ENCODE peak calls at places on chromosomes 12 and 14, in eight cellular contexts. W is neural crest cell; S is CD8-positive, alpha-beta T cell; C is epithelial cell of prostate; V is iPS-NIHi11; D is H9; L is PC-9; F is fibroblast of the conjunctiva. G is an unnamed sample.

GRCh38 chr12:90410962-90411361 is 544.0 kb downstream of the CCER1 start:
- DNase-seq in W (no peak), S (no peak), C (no peak), V (no peak), D (no peak), L (no peak), F (no peak), G (no peak)

GRCh38 chr14:55133416-55133815 is 4.4 kb downstream of the LGALS3 start:
- DNase-seq in W (no peak), S (no peak), C (no peak), V (peak), D (no peak), L (no peak), F (no peak), G (no peak)

GRCh38 chr14:32897724-32898064 is 41.0 kb upstream of the NPAS3 start:
- DNase-seq in W (no peak), S (no peak), C (no peak), V (no peak), D (no peak), L (no peak), F (no peak), G (no peak)

GRCh38 chr14:91149462-91149861 is 35.6 kb downstream of the DGLUCY start:
- DNase-seq in W (no peak), S (no peak), C (peak), V (no peak), D (no peak), L (no peak), F (peak), G (no peak)

GRCh38 chr12:76697849-76698248 is 66.1 kb upstream of the ZDHHC17 start:
- DNase-seq in W (no peak), S (no peak), C (no peak), V (no peak), D (no peak), L (no peak), F (no peak), G (no peak)

GRCh38 chr12:110023634-110024023 is 24.4 kb downstream of the ANKRD13A start:
- DNase-seq in W (no peak), S (no peak), C (no peak), V (no peak), D (no peak), L (no peak), F (no peak), G (no peak)

GRCh38 chr12:10584415-10584814 is 29.0 kb downstream of the MAGOHB start:
- DNase-seq in W (no peak), S (no peak), C (no peak), V (no peak), D (no peak), L (no peak), F (no peak), G (no peak)

GRCh38 chr12:114403690-114404450 is 2.1 kb downstream of the TBX5 start:
- DNase-seq in W (no peak), S (no peak), C (no peak), V (no peak), D (peak), L (no peak), F (no peak), G (peak)

GRCh38 chr14:95185452-95186392 is 28.4 kb upstream of the DICER1 start:
- DNase-seq in W (no peak), S (no peak), C (no peak), V (no peak), D (no peak), L (no peak), F (no peak), G (no peak)

GRCh38 chr12:107306141-107306670 is 212.9 kb upstream of the CRY1 start:
- DNase-seq in W (no peak), S (no peak), C (no peak), V (no peak), D (no peak), L (no peak), F (no peak), G (no peak)

GRCh38 chr14:100691395-100692025 is 35.2 kb upstream of the DLK1 start:
- DNase-seq in W (no peak), S (no peak), C (no peak), V (no peak), D (no peak), L (no peak), F (no peak), G (no peak)

GRCh38 chr14:103296987-103297386 is 37.0 kb upstream of the EIF5 start:
- DNase-seq in W (no peak), S (no peak), C (no peak), V (no peak), D (no peak), L (no peak), F (no peak), G (no peak)

GRCh38 chr14:51401272-51401671 is 161.2 kb downstream of the TMX1 start:
- DNase-seq in W (no peak), S (no peak), C (no peak), V (no peak), D (no peak), L (no peak), F (peak), G (no peak)

GRCh38 chr12:120015313-120015712 is 26.3 kb downstream of the BICDL1 start:
- DNase-seq in W (no peak), S (peak), C (no peak), V (no peak), D (no peak), L (no peak), F (no peak), G (no peak)

GRCh38 chr14:47365248-47365647 is 310.2 kb downstream of the MDGA2 start:
- DNase-seq in W (peak), S (no peak), C (no peak), V (no peak), D (no peak), L (no peak), F (no peak), G (no peak)

GRCh38 chr12:124704619-124705018 is 137.2 kb upstream of the NCOR2 start:
- DNase-seq in W (no peak), S (no peak), C (no peak), V (peak), D (no peak), L (no peak), F (no peak), G (no peak)

GRCh38 chr12:6958609-6959375 is 7.6 kb downstream of the PTPN6 start:
- DNase-seq in W (no peak), S (peak), C (no peak), V (no peak), D (no peak), L (no peak), F (no peak), G (no peak)

GRCh38 chr12:39406257-39406656 is 36.7 kb downstream of the KIF21A start:
- DNase-seq in W (no peak), S (no peak), C (no peak), V (no peak), D (no peak), L (no peak), F (no peak), G (no peak)

GRCh38 chr14:33790996-33791395 is 159.9 kb downstream of the EGLN3 start:
- DNase-seq in W (no peak), S (no peak), C (no peak), V (peak), D (no peak), L (no peak), F (no peak), G (no peak)

GRCh38 chr14:72745991-72746980 is 147.6 kb downstream of the DPF3 start:
- DNase-seq in W (no peak), S (no peak), C (no peak), V (no peak), D (no peak), L (no peak), F (peak), G (no peak)

GRCh38 chr14:90491221-90491867 is 94.5 kb downstream of the CALM1 start:
- DNase-seq in W (peak), S (no peak), C (no peak), V (peak), D (no peak), L (no peak), F (peak), G (no peak)

GRCh38 chr12:13465641-13466040 is 269.1 kb downstream of the EMP1 start:
- DNase-seq in W (no peak), S (no peak), C (no peak), V (no peak), D (no peak), L (no peak), F (no peak), G (no peak)

GRCh38 chr12:123032736-123033391 is 52.4 kb downstream of the ARL6IP4 start:
- DNase-seq in W (no peak), S (no peak), C (no peak), V (no peak), D (no peak), L (no peak), F (no peak), G (no peak)

GRCh38 chr14:94128216-94128839 is 1.1 kb downstream of the IFI27L2 start:
- DNase-seq in W (no peak), S (no peak), C (no peak), V (no peak), D (peak), L (no peak), F (no peak), G (no peak)

GRCh38 chr14:89625208-89625987 is 208.4 kb upstream of the FOXN3 start:
- DNase-seq in W (no peak), S (no peak), C (no peak), V (no peak), D (peak), L (no peak), F (no peak), G (no peak)

GRCh38 chr14:22112004-22112403 is 438.4 kb upstream of the OR4E1 start:
- DNase-seq in W (peak), S (peak), C (no peak), V (peak), D (no peak), L (peak), F (no peak), G (peak)

GRCh38 chr12:1993341-1993740 is 10.9 kb downstream of the DCP1B start:
- DNase-seq in W (no peak), S (no peak), C (peak), V (no peak), D (no peak), L (no peak), F (peak), G (no peak)

GRCh38 chr14:31898835-31899528 is 178.1 kb upstream of the ARHGAP5 start:
- DNase-seq in W (no peak), S (no peak), C (no peak), V (no peak), D (no peak), L (no peak), F (no peak), G (no peak)

GRCh38 chr12:91704446-91704845 is 441.2 kb downstream of the BTG1 start:
- DNase-seq in W (no peak), S (no peak), C (no peak), V (no peak), D (no peak), L (no peak), F (peak), G (no peak)

GRCh38 chr12:47014474-47014873 is 64.9 kb upstream of the PCED1B start:
- DNase-seq in W (no peak), S (no peak), C (no peak), V (no peak), D (no peak), L (no peak), F (no peak), G (no peak)

GRCh38 chr12:132393991-132394949 is 64.9 kb upstream of the GALNT9 start:
- DNase-seq in W (no peak), S (no peak), C (no peak), V (no peak), D (no peak), L (peak), F (no peak), G (no peak)

GRCh38 chr14:99381688-99382060 is 99.0 kb downstream of the SETD3 start:
- DNase-seq in W (no peak), S (no peak), C (no peak), V (no peak), D (no peak), L (no peak), F (no peak), G (no peak)

GRCh38 chr14:70780396-70781075 is 28.8 kb downstream of the MAP3K9 start:
- DNase-seq in W (no peak), S (no peak), C (no peak), V (no peak), D (no peak), L (no peak), F (no peak), G (no peak)

GRCh38 chr14:67469954-67470353 is 18.6 kb downstream of the TMEM229B start:
- DNase-seq in W (no peak), S (no peak), C (no peak), V (no peak), D (no peak), L (no peak), F (no peak), G (no peak)

GRCh38 chr14:101851716-101852395 is 90.3 kb downstream of the PPP2R5C start:
- DNase-seq in W (no peak), S (no peak), C (no peak), V (no peak), D (no peak), L (no peak), F (no peak), G (no peak)

GRCh38 chr12:49126852-49127763 is 4.1 kb downstream of the TUBA1B start:
- DNase-seq in W (no peak), S (no peak), C (no peak), V (no peak), D (no peak), L (no peak), F (no peak), G (no peak)

GRCh38 chr12:55906056-55906455 is 21.6 kb downstream of the PYM1 start:
- DNase-seq in W (no peak), S (no peak), C (no peak), V (no peak), D (no peak), L (no peak), F (no peak), G (no peak)